ENCODE peak calls at places on chromosome 11, in nine cellular contexts. G is pancreas; A is lower lobe of right lung; M is left ventricle myocardium superior; W is K562; B is stimulated activated naive CD8-positive, alpha-beta T cell treated with anti-CD3 and anti-CD28 coated beads, Interleukin-15, amount 100 ng/mL, for 72 hours; F is stimulated activated effector memory CD8-positive, alpha-beta T cell treated with anti-CD3 and anti-CD28 coated beads, Interleukin-12 subunit alpha, Interleukin-12 subunit beta, amount 100 ng/mL, for 72 hours; O is psoas muscle; H is activated T-cell treated with anti-CD3 and anti-CD28 coated beads, Interleukin-2, amount 50 U/mL, for 4 hours. U is an unnamed sample.

GRCh38 chr11:123822022-123822421 is 15.9 kb upstream of the OR6M1 start:
- ATAC-seq in O (no peak), G (peak; percentile 83), A (no peak), F (no peak), M (no peak), H (no peak), W (no peak), B (no peak), U (peak; percentile 56)

GRCh38 chr11:35170503-35170902 is 31.5 kb downstream of the CD44 start:
- ATAC-seq in F (no peak), B (no peak), M (no peak), G (no peak), W (no peak), A (no peak), O (no peak), H (no peak), U (no peak)

GRCh38 chr11:104075091-104075490 is 38.7 kb downstream of the DDI1 start:
- ATAC-seq in W (no peak), A (no peak), M (no peak), F (no peak), O (no peak), H (no peak), B (no peak), G (no peak), U (no peak)

GRCh38 chr11:2655834-2656622 is 43.8 kb downstream of the KCNQ1OT1 start:
- ATAC-seq in H (no peak), A (peak; percentile 35), M (no peak), B (no peak), G (no peak), O (no peak), W (no peak), F (no peak), U (no peak)

GRCh38 chr11:15901046-15901445 is 455.3 kb downstream of the SOX6 start:
- ATAC-seq in H (no peak), A (peak; percentile 45), M (peak; percentile 92), F (no peak), W (peak; percentile 42), O (peak; percentile 39), B (no peak), G (peak; percentile 64), U (no peak)

GRCh38 chr11:83219095-83219494 is 25.6 kb downstream of the ANKRD42 start:
- ATAC-seq in O (no peak), W (peak; percentile 55), H (no peak), A (no peak), F (no peak), G (no peak), B (no peak), M (no peak), U (no peak)

GRCh38 chr11:5343474-5344335 is at the start of gene OR51B5:
- ATAC-seq in O (no peak), M (no peak), G (no peak), A (no peak), H (no peak), B (no peak), W (no peak), F (no peak), U (no peak)

GRCh38 chr11:76054330-76054729 is 152.0 kb downstream of the WNT11 start:
- ATAC-seq in W (no peak), F (no peak), B (no peak), H (no peak), A (no peak), M (no peak), O (no peak), G (no peak), U (no peak)

GRCh38 chr11:120228794-120229384 is 11.1 kb upstream of the POU2F3 start:
- ATAC-seq in F (no peak), B (peak; percentile 22), A (no peak), M (no peak), W (peak; percentile 81), G (no peak), H (no peak), O (no peak), U (no peak)

GRCh38 chr11:116703421-116703820 is 69.4 kb downstream of the BUD13 start:
- ATAC-seq in O (no peak), H (no peak), F (peak; percentile 36), G (no peak), M (no peak), A (no peak), B (no peak), W (no peak), U (no peak)

GRCh38 chr11:34468209-34468841 is 29.6 kb downstream of the CAT start:
- ATAC-seq in M (peak; percentile 29), O (peak; percentile 75), B (peak; percentile 68), G (no peak), A (peak; percentile 65), F (no peak), H (peak; percentile 50), W (peak; percentile 84), U (peak; percentile 56)

GRCh38 chr11:113411536-113411935 is 24.0 kb downstream of the ANKK1 start:
- ATAC-seq in H (no peak), G (no peak), M (no peak), B (no peak), A (no peak), F (no peak), O (no peak), W (no peak), U (no peak)

GRCh38 chr11:6579681-6580080 is 23.7 kb downstream of the RRP8 start:
- ATAC-seq in G (no peak), A (no peak), H (no peak), F (no peak), O (no peak), B (no peak), W (no peak), M (peak; percentile 33), U (no peak)

GRCh38 chr11:93986716-93987115 is 34.4 kb upstream of the HEPHL1 start:
- ATAC-seq in B (no peak), W (no peak), H (no peak), F (no peak), O (no peak), A (peak; percentile 74), M (no peak), G (peak; percentile 87), U (no peak)

GRCh38 chr11:11985016-11985715 is 23.3 kb downstream of the DKK3 start:
- ATAC-seq in H (no peak), M (peak; percentile 19), B (no peak), O (no peak), A (no peak), F (no peak), G (no peak), W (no peak), U (no peak)

GRCh38 chr11:16292167-16292859 is 64.0 kb downstream of the SOX6 start:
- ATAC-seq in O (peak; percentile 40), F (no peak), W (peak; percentile 38), H (no peak), M (peak; percentile 67), B (no peak), A (no peak), G (no peak), U (no peak)

GRCh38 chr11:44445500-44446340 is 119.7 kb upstream of the CD82 start:
- ATAC-seq in G (no peak), W (peak; percentile 76), F (peak; percentile 46), B (no peak), O (no peak), A (peak; percentile 92), H (no peak), M (no peak), U (no peak)